ENCODE peak calls at places on chromosomes 13 and 19, in seven cellular contexts. F, M, Z, E, A, H and S are unnamed samples.

GRCh38 chr13:36918246-36919060 is 1.6 kb downstream of the SMAD9 start:
- DNase-seq in F (peak; percentile 31), H (peak; percentile 39), A (no peak), Z (no peak), M (no peak), E (no peak), S (no peak)

GRCh38 chr19:33564836-33565338 is 43.3 kb upstream of the PEPD start:
- DNase-seq in A (peak; percentile 46), E (no peak), F (no peak), H (no peak), M (no peak), Z (no peak), S (no peak)

GRCh38 chr19:49425922-49426592 is 869 bp downstream of the GFY start:
- DNase-seq in F (no peak), E (no peak), H (no peak), Z (no peak), M (no peak), A (no peak), S (no peak)

GRCh38 chr13:58018865-58019264 is 387.3 kb downstream of the PCDH17 start:
- DNase-seq in E (no peak), A (no peak), F (no peak), H (no peak), M (no peak), Z (no peak), S (no peak)

GRCh38 chr19:45637890-45638667 is 1.1 kb downstream of the EML2 start:
- DNase-seq in M (no peak), Z (no peak), E (peak; percentile 70), H (peak; percentile 74), F (peak; percentile 5), A (no peak), S (no peak)

GRCh38 chr19:40561947-40562346 is 14.7 kb upstream of the SHKBP1 start:
- DNase-seq in F (no peak), A (no peak), M (no peak), Z (no peak), H (no peak), E (no peak), S (no peak)

GRCh38 chr19:6236310-6237291 is 43.2 kb downstream of the MLLT1 start:
- DNase-seq in H (no peak), M (no peak), E (peak; percentile 72), A (peak; percentile 83), Z (no peak), F (no peak), S (no peak)

GRCh38 chr13:28204690-28205443 is 66.5 kb downstream of the PAN3 start:
- DNase-seq in Z (peak; percentile 5), M (no peak), H (no peak), A (no peak), E (no peak), F (no peak), S (no peak)